ENCODE peak calls at places on chromosomes 13 and 19, in six cellular contexts. C, U, W, X, I and D are unnamed samples. For H3K4me1, the result is how much of the 10 kb centered on the place peaks cover.

GRCh38 chr19:11063434-11063833 is 25.8 kb upstream of the LDLR start:
- DNase-seq in I (no peak), C (no peak), W (no peak), X (no peak), U (no peak), D (no peak)

GRCh38 chr13:43797154-43797553 is 10.4 kb upstream of the ENOX1 start:
- DNase-seq in I (no peak), C (no peak), U (no peak), W (no peak), X (no peak), D (no peak)

GRCh38 chr19:33514885-33515485 is 6.6 kb downstream of the PEPD start:
- DNase-seq in W (peak), C (no peak), U (peak), I (no peak), X (no peak), D (peak)

GRCh38 chr13:97866751-97867150 is 86.7 kb upstream of the IPO5 start:
- DNase-seq in W (no peak), C (no peak), I (no peak), U (no peak), X (no peak), D (no peak)

GRCh38 chr13:79533781-79534400 is 52.9 kb downstream of the NDFIP2 start:
- DNase-seq in W (no peak), X (no peak), U (no peak), C (no peak), I (no peak), D (no peak)

GRCh38 chr19:50490411-50490811 is 13.8 kb upstream of the GARIN5A start:
- DNase-seq in X (no peak), I (no peak), W (no peak), C (no peak), U (no peak), D (no peak)

GRCh38 chr19:49676136-49676689 is 858 bp upstream of the PRMT1 start:
- DNase-seq in U (peak), I (peak), X (peak), C (peak), W (peak), D (peak)

GRCh38 chr19:15241259-15241658 is 9.0 kb upstream of the EPHX3 start:
- DNase-seq in I (no peak), X (no peak), C (no peak), U (no peak), W (no peak), D (no peak)

GRCh38 chr19:44344255-44344654 is 12.2 kb downstream of the ZNF112 start:
- DNase-seq in C (no peak), W (no peak), X (no peak), I (no peak), U (no peak), D (no peak)

GRCh38 chr13:90293793-90294361 is 1053.6 kb upstream of the MIR17HG start:
- DNase-seq in W (no peak), X (no peak), C (no peak), I (no peak), U (no peak), D (no peak)

GRCh38 chr19:21496876-21497275 is 8.5 kb upstream of the ZNF429 start:
- DNase-seq in I (no peak), C (no peak), W (no peak), X (no peak), U (no peak), D (no peak)

GRCh38 chr13:97382276-97382675 is 51.7 kb upstream of the RAP2A start:
- DNase-seq in C (no peak), U (no peak), W (no peak), X (no peak), I (no peak), D (no peak)

GRCh38 chr19:28737526-28737925 is 475.4 kb downstream of the UQCRFS1 start:
- DNase-seq in W (no peak), I (no peak), C (no peak), X (no peak), U (no peak), D (no peak)

GRCh38 chr13:45575146-45575829 is 40.3 kb downstream of the ERICH6B start:
- DNase-seq in U (no peak), C (no peak), X (no peak), W (no peak), I (no peak), D (no peak)

GRCh38 chr13:98853791-98854191 is 101.3 kb upstream of the SLC15A1 start:
- DNase-seq in C (no peak), I (no peak), W (no peak), X (no peak), U (no peak), D (no peak)

GRCh38 chr19:13995878-13996765 is 10.0 kb downstream of the RFX1 start:
- DNase-seq in C (no peak), W (peak), U (peak), I (no peak), X (no peak), D (peak)

GRCh38 chr13:26132756-26133155 is 80.9 kb upstream of the SHISA2 start:
- DNase-seq in W (no peak), I (no peak), X (no peak), U (no peak), C (peak), D (no peak)

GRCh38 chr13:113454936-113455335 is 1.6 kb upstream of the ADPRHL1 start:
- DNase-seq in U (no peak), C (no peak), I (no peak), X (no peak), W (no peak), D (no peak)

GRCh38 chr19:42178791-42179500 is 38.5 kb downstream of the DEDD2 start:
- DNase-seq in W (no peak), C (no peak), X (no peak), U (no peak), I (no peak), D (no peak)

GRCh38 chr13:38781539-38781938 is 94.7 kb downstream of the FREM2 start:
- DNase-seq in W (no peak), U (no peak), I (no peak), C (no peak), X (no peak), D (no peak)

GRCh38 chr13:31418186-31418585 is 218.4 kb downstream of the B3GLCT start:
- DNase-seq in W (no peak), U (no peak), X (no peak), I (no peak), C (no peak), D (no peak)

GRCh38 chr13:69857188-69857821 is 250.3 kb upstream of the ATXN8OS start:
- DNase-seq in I (peak), W (no peak), U (no peak), C (no peak), X (no peak), D (no peak)

GRCh38 chr13:113410472-113411201 is 42.7 kb downstream of the ADPRHL1 start:
- DNase-seq in C (peak), I (no peak), U (no peak), W (peak), X (no peak), D (peak)

GRCh38 chr13:43963726-43964125 is 84.0 kb downstream of the LACC1 start:
- DNase-seq in C (peak), U (no peak), X (no peak), W (no peak), I (no peak), D (peak)

GRCh38 chr19:5354403-5354802 is 13.8 kb upstream of the PTPRS start:
- DNase-seq in C (no peak), I (no peak), X (no peak), W (no peak), U (no peak), D (no peak)

GRCh38 chr19:8611890-8612806 is 1.6 kb upstream of the ADAMTS10 start:
- DNase-seq in U (peak), I (peak), X (no peak), C (peak), W (peak), D (peak)

GRCh38 chr13:43543331-43543730 is 243.4 kb downstream of the ENOX1 start:
- DNase-seq in W (no peak), I (no peak), C (no peak), U (no peak), X (no peak), D (no peak)

GRCh38 chr13:23321534-23322241 is 111.8 kb downstream of the SACS start:
- DNase-seq in W (peak), I (peak), U (peak), X (no peak), C (no peak), D (peak)

GRCh38 chr13:36918246-36919060 is 1.6 kb downstream of the SMAD9 start:
- DNase-seq in U (no peak), W (no peak), X (no peak), I (no peak), C (no peak), D (no peak)

DNA sequence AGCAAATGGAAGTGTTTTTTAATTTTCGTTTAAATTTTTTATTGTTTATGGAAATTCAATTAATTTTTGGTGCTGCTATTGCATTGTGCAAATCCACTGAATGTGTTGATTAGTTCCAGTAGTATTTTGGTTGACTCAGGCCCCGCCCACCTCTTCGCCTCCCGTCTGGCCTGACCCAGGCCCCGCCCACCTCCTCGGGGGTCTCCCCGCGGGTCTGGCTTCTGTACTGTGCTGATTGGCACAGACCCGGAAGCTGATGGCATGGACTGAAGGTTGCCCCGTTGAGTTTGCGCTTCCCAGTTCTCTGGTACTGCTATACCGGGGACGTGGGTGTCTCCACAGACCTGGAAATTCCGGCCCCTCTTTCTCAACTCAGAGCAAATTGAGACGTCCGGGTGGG is 14.6 kb downstream of the ZNF701 start:
- DNase-seq in I (no peak), W (no peak), U (no peak), X (no peak), C (peak), D (peak)
- H3K4me3 ChIP-seq in I (no peak), W (no peak), U (peak), X (no peak), C (peak), D (peak)

GRCh38 chr13:28794370-28794769 is 25.8 kb upstream of the MTUS2 start:
- DNase-seq in I (no peak), C (no peak), W (no peak), X (no peak), U (no peak), D (no peak)
- H3K4me1 ChIP-seq in I (under half), C (under half), W (under half), X (under half), U (under half), D (under half)

GRCh38 chr13:33197551-33197971 is 88.0 kb downstream of the STARD13 start:
- DNase-seq in X (no peak), C (no peak), U (no peak), I (no peak), W (no peak), D (peak)
- H3K27ac ChIP-seq in X (peak), C (no peak), U (peak), I (peak), W (no peak), D (peak)

GRCh38 chr19:9935409-9936062 is 779 bp downstream of the OLFM2 start:
- DNase-seq in X (no peak), I (peak), C (no peak), W (no peak), U (no peak), D (no peak)

GRCh38 chr19:9939301-9939913 is 3.1 kb upstream of the OLFM2 start:
- DNase-seq in X (no peak), W (no peak), I (no peak), C (no peak), U (no peak), D (no peak)

GRCh38 chr19:9934132-9934950 is 2.0 kb downstream of the OLFM2 start:
- DNase-seq in I (peak), W (peak), U (peak), C (peak), X (peak), D (peak)

GRCh38 chr19:9937001-9937411 is 691 bp upstream of the OLFM2 start:
- DNase-seq in C (no peak), I (no peak), X (no peak), U (no peak), W (no peak), D (no peak)

DNA sequence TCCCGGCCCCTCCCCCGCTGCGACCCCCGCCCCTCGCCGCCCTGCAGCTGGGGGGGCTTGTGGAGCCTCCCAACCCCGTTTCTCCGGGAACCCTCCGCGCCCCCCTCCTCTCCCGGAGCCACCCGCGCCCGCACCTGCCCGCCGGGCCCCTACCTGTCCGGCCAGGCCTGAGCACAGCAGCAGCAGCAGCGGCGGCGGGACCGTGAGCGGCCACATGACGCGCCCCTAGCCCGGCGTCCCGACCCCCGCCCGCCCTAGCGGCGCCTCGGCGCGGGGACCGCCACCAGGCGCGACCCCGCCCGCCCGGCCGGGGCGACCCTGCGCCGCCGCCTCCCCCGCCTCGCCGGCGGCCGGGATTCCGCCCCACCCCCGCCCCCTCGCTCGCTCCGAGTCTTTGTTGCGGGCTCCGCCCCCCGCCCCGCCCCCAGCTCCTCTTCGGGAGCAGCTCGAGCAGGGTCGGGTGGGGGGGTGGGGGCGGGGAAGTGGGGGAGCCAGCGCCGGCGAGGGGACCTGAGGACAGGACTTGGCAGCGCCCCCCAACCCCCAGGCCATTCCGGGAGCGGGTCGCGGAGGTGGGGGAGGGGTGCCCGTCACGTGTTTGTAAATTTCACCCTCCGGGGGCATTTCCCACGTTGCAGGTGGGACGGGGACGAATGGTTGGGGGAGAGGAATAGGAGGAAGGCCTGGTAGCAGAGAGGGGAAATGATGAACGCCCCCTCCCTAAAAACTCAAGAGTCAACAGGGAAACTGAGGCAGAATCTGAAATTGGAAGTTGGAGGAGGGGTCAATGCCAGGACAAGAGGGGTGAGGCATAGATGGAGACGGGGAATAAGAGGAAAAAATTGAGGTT is at the start of gene OLFM2:
- DNase-seq in W (peak), U (peak), X (no peak), I (peak), C (peak), D (peak)
- H3K4me3 ChIP-seq in W (peak), U (peak), X (peak), I (peak), C (peak), D (peak)

DNA sequence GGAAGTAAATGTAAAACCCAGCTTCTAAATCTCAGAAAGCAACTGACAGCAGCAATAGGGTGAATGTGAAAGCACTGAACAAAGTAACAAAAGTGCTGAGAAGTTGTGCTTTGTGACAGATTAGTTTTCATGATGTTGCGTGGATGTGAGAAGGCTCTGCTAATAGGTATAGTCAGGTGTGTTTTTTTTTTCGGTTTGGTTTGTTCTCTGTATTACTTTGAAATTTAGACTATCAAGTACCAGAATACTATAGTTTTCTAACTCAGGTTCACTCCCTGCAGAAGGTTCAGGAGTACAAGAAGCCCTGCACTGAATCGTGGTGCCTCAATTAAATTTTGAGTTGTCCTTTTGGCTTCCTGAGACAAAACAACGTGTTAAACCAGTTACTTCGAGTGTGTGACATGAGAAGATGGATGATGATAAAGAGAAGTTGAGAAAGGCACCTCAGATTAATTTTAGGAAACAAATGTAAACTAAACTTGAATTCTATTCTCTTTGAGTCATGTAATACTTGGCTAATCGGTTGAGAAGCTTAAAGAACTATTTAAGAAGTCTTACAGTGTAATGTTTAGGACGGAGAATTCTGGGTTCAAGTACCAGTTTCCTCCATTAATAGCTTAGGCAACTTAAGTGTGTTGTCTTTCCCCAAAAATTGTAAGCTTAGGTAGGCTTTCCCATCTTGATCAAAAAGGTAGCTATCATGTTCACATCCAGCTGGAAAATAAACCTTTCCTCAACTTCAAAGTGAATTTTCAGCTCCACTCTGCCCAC is 10.3 kb downstream of the MIR17HG start:
- DNase-seq in I (no peak), C (no peak), W (no peak), U (no peak), X (no peak), D (no peak)
- H3K4me1 ChIP-seq in I (under half), C (under half), W (under half), U (under half), X (under half), D (under half)

GRCh38 chr19:616276-616675 is 17.1 kb downstream of the POLRMT start:
- DNase-seq in U (no peak), C (no peak), X (no peak), W (no peak), I (no peak), D (no peak)
- H3K27ac ChIP-seq in U (no peak), C (no peak), X (no peak), W (no peak), I (no peak), D (no peak)

GRCh38 chr13:64540468-64540867 is 2689.7 kb downstream of the PCDH9 start:
- DNase-seq in X (no peak), W (no peak), C (no peak), U (no peak), I (no peak), D (no peak)

GRCh38 chr13:64551755-64552154 is 2678.4 kb downstream of the PCDH9 start:
- DNase-seq in W (no peak), I (no peak), U (no peak), C (no peak), X (no peak), D (no peak)

GRCh38 chr13:64546371-64546770 is 2683.8 kb downstream of the PCDH9 start:
- DNase-seq in W (no peak), C (no peak), U (no peak), X (no peak), I (no peak), D (no peak)
- H3K4me3 ChIP-seq in W (no peak), C (no peak), U (no peak), X (no peak), I (no peak), D (no peak)

DNA sequence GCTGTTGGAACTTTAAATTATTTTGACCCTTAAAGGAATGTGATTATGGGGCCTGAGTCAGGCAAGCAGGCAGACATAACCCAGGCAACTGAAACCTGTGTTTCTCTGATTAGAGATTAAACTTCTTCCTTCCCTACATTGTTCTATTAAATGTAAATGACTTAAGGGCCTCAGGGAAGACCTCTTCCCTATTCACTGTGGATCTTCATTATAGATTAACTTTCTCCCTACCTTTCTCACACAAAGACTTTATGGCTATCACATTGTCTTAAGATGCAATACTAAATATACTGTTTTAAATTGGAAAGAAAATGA is 8.8 kb upstream of the METTL21C start:
- DNase-seq in W (no peak), X (no peak), C (no peak), I (no peak), U (no peak), D (no peak)
- H3K4me1 ChIP-seq in W (under half), X (under half), C (under half), I (under half), U (under half), D (under half)

GRCh38 chr19:3370728-3371591 is 4.6 kb downstream of the NFIC start:
- DNase-seq in C (no peak), I (no peak), W (no peak), X (no peak), U (no peak), D (peak)

GRCh38 chr19:3375221-3376088 is 9.1 kb downstream of the NFIC start:
- DNase-seq in X (no peak), W (peak), U (peak), C (peak), I (no peak), D (peak)

GRCh38 chr19:3372413-3372812 is 6.0 kb downstream of the NFIC start:
- DNase-seq in U (no peak), I (no peak), W (no peak), C (no peak), X (no peak), D (no peak)

GRCh38 chr19:3373971-3374368 is 7.6 kb downstream of the NFIC start:
- DNase-seq in W (no peak), I (no peak), C (no peak), X (no peak), U (no peak), D (no peak)

GRCh38 chr19:3374369-3375112 is 8.2 kb downstream of the NFIC start:
- DNase-seq in X (no peak), C (peak), I (no peak), U (peak), W (peak), D (peak)
- H3K27ac ChIP-seq in X (peak), C (peak), I (no peak), U (peak), W (peak), D (peak)

GRCh38 chr19:694481-695349 is 537 bp downstream of the PRSS57 start:
- DNase-seq in X (no peak), C (no peak), I (no peak), W (no peak), U (no peak), D (no peak)
- H3K4me3 ChIP-seq in X (no peak), C (no peak), I (no peak), W (no peak), U (no peak), D (no peak)